ENCODE peak calls at places on chromosome 2, in five cellular contexts. N is H1, V is WTC11, J is GM12878, L is K562. E is an unnamed sample.

GRCh38 chr2:206482123-206482522 is 38.8 kb downstream of the ADAM23 start:
- DNase-seq in V (no peak), J (no peak), N (no peak), L (peak), E (no peak)

GRCh38 chr2:176638167-176639015 is 369.1 kb downstream of the MTX2 start:
- DNase-seq in V (peak), L (peak), N (no peak), J (no peak), E (no peak)

GRCh38 chr2:39780825-39781600 is 2.0 kb upstream of the THUMPD2 start:
- DNase-seq in L (peak), V (no peak), J (no peak), N (no peak), E (no peak)

GRCh38 chr2:237496428-237496827 is 9.4 kb downstream of the MLPH start:
- DNase-seq in V (no peak), N (no peak), L (no peak), J (no peak), E (no peak)

GRCh38 chr2:219204425-219205164 is 2.0 kb upstream of the ZFAND2B start:
- DNase-seq in V (no peak), J (no peak), N (no peak), L (no peak), E (no peak)

GRCh38 chr2:20187331-20187730 is 37.6 kb downstream of the SDC1 start:
- DNase-seq in J (no peak), V (no peak), N (no peak), L (no peak), E (no peak)

GRCh38 chr2:183807870-183808269 is 683.6 kb downstream of the NUP35 start:
- DNase-seq in J (no peak), N (no peak), V (no peak), L (no peak), E (no peak)

GRCh38 chr2:203871371-203871983 is 3.9 kb downstream of the CTLA4 start:
- DNase-seq in L (no peak), V (no peak), J (peak), N (no peak), E (no peak)

GRCh38 chr2:138615257-138615656 is 113.7 kb downstream of the SPOPL start:
- DNase-seq in V (no peak), N (no peak), L (no peak), J (no peak), E (no peak)

GRCh38 chr2:96122391-96122790 is 6.0 kb upstream of the ADRA2B start:
- DNase-seq in L (no peak), J (no peak), N (no peak), V (no peak), E (no peak)

GRCh38 chr2:9266711-9267110 is 60.1 kb downstream of the ASAP2 start:
- DNase-seq in J (no peak), V (no peak), N (no peak), L (no peak), E (no peak)

GRCh38 chr2:237429761-237430160 is 15.8 kb upstream of the COL6A3 start:
- DNase-seq in N (no peak), L (no peak), V (no peak), J (no peak), E (no peak)

GRCh38 chr2:144372484-144373195 is 147.3 kb downstream of the ZEB2 start:
- DNase-seq in N (no peak), J (no peak), L (peak), V (no peak), E (no peak)

GRCh38 chr2:43251171-43251731 is 24.8 kb upstream of the ZFP36L2 start:
- DNase-seq in V (no peak), L (no peak), J (no peak), N (no peak), E (no peak)

GRCh38 chr2:941811-942360 is 8.8 kb upstream of the SNTG2 start:
- DNase-seq in N (no peak), L (no peak), V (no peak), J (no peak), E (no peak)

GRCh38 chr2:39913648-39914456 is 134.8 kb upstream of the THUMPD2 start:
- DNase-seq in L (peak), N (peak), J (peak), V (no peak), E (peak)

GRCh38 chr2:72915076-72915906 is 2.0 kb upstream of the EMX1 start:
- DNase-seq in J (no peak), N (no peak), V (no peak), L (no peak), E (no peak)

GRCh38 chr2:196233033-196233807 is 61.8 kb upstream of the STK17B start:
- DNase-seq in V (no peak), N (no peak), L (no peak), J (no peak), E (peak)

GRCh38 chr2:229231469-229231868 is 39.6 kb downstream of the PID1 start:
- DNase-seq in J (no peak), V (no peak), L (no peak), N (no peak), E (no peak)

GRCh38 chr2:218282173-218282991 is 9.9 kb downstream of the TMBIM1 start:
- DNase-seq in V (no peak), J (no peak), N (no peak), L (no peak), E (no peak)

GRCh38 chr2:240468300-240469238 is 33.1 kb downstream of the GPC1 start:
- DNase-seq in N (no peak), V (peak), L (no peak), J (no peak), E (no peak)

GRCh38 chr2:157508676-157509075 is 64.8 kb upstream of the CYTIP start:
- DNase-seq in N (no peak), L (no peak), V (no peak), J (no peak), E (no peak)

GRCh38 chr2:67918471-67918870 is 144.3 kb downstream of the C1D start:
- DNase-seq in N (no peak), L (no peak), J (no peak), V (no peak), E (no peak)

GRCh38 chr2:159891917-159892691 is 94.1 kb upstream of the CD302 start:
- DNase-seq in J (no peak), V (no peak), L (no peak), N (no peak), E (peak)

GRCh38 chr2:120820885-120821279 is 85.2 kb downstream of the GLI2 start:
- DNase-seq in J (no peak), N (no peak), L (no peak), V (no peak), E (no peak)

DNA sequence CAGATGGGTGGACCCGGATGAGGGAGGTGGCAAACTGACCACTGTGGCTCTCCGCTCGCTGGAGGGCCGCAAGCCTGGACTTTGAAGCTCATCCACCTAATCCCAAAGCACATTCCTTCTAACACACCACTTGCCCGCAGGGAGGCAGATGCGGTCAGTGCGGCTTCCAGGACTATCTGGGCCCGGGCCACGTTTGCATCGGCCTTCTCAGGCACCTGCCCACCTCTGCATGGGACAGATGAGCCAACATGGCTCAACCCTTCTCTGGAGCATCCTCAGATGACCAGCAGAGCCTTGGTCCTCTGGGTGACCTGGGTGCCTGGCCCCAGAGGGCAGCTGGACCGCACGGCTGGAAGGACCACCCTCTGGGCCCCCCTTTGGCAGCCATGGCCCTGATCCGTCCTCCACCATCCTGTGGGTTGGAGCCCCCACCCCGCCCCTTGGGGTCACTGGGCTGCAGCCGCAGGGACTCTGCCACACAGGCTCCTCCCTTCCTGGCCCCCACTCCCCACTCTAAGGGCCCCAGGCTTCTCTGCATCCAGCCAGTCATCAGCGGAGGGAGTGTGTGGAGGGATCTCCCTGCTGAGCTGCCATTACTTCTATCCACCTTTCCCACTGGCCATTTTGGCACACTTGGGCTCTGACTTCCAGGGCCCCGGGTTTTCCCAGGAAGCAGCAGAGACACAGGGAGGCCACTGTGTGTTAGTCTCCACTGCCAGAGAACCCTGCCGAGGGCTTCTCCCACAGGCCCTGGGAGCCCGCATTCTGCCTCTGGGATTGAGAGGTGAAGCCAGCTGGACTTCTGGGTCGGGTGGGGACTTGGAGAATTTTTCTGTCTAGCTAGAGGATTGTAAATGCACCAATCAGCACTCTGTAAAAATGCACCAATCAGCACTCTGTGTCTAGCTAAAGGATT is 12.3 kb downstream of the HDAC4 start:
- DNase-seq in J (no peak), N (no peak), V (no peak), L (no peak), E (no peak)
- TF ChIP-seq ATF3 in J (no peak), N (no peak), V (no peak), L (no peak), E (no peak)

GRCh38 chr2:18950598-18950933 is 361.2 kb upstream of the NT5C1B start:
- DNase-seq in J (no peak), N (no peak), V (no peak), L (no peak), E (no peak)

DNA sequence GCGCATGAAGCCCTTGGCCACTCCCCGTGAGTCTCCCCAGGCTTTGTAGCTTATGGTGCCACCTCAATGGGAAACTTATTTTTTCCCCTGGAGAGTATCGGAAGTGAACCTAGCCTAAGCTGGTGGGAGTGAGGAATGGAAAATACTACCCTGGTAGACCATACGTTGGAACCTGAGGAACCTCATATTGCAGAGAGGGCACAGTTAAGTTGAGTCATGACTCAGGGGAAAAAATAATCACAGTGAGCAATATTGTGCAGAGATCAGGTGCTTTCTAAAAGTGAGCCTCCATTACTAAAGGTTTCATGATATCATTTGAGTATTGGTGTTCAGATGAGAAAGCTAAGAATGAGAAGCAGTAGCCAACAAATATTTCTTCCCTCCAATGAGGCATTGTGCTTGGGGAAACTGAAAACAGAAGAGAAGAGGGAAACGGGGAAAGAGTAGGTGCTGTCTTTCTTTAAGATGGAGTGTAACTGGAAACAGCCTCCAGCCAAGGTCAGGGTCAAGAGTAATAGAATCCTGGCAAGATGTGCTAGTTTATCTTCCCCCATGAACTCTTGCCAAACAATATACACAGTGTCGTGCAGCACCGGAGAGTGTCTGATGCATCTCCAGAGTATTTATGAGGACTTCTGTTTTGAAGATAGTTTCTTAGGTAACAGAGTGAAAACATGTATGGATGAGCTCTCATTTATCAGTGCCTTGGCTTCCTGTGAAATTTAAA is 360.7 kb upstream of the NT5C1B start:
- DNase-seq in J (no peak), L (no peak), N (no peak), V (no peak), E (no peak)
- TF ChIP-seq ATF3 in J (no peak), L (no peak), N (no peak), V (no peak), E (no peak)

GRCh38 chr2:86633094-86633740 is 9.6 kb upstream of the RNF103 start:
- DNase-seq in L (no peak), V (no peak), N (no peak), J (no peak), E (no peak)

GRCh38 chr2:86628091-86628522 is 4.4 kb upstream of the RNF103 start:
- DNase-seq in L (no peak), J (peak), N (no peak), V (no peak), E (no peak)

GRCh38 chr2:86632672-86633071 is 9.0 kb upstream of the RNF103 start:
- DNase-seq in V (no peak), N (no peak), J (no peak), L (no peak), E (no peak)

GRCh38 chr2:86634352-86634751 is 10.7 kb upstream of the RNF103 start:
- DNase-seq in V (no peak), L (no peak), N (no peak), J (no peak), E (no peak)

GRCh38 chr2:86631846-86632485 is 8.3 kb upstream of the RNF103 start:
- DNase-seq in N (no peak), V (no peak), L (no peak), J (no peak), E (no peak)
- TF ChIP-seq ATF3 in N (no peak), V (no peak), L (no peak), J (no peak), E (no peak)

GRCh38 chr2:55871637-55872036 is 51.9 kb downstream of the EFEMP1 start:
- DNase-seq in J (no peak), L (no peak), N (no peak), V (no peak), E (no peak)
- TF ChIP-seq ATF3 in J (no peak), L (no peak), N (no peak), V (no peak), E (no peak)

GRCh38 chr2:54402350-54402749 is 53.8 kb upstream of the SPTBN1 start:
- DNase-seq in N (no peak), L (no peak), J (no peak), V (no peak), E (no peak)
- TF ChIP-seq ATF3 in N (no peak), L (no peak), J (no peak), V (no peak), E (no peak)

DNA sequence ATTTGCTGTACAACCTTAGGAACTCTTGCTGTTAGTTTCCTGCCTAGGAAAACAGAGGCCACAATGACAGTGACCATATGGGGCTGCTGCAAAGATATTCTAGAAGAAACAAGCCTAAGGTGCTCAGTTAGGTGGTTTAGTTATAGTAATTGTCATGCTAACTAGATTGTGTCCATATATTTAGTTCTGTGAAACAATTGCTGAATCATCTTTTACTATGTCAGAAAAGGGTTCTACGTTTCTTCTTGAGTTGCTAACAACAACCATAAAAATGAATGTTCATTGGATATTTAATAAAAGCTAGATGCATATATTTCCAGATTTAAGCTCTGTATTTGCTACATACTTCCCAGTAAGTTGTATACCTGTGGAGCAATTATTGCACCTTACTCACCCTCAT is 597.2 kb upstream of the KLHL29 start:
- DNase-seq in J (no peak), V (no peak), N (no peak), L (no peak), E (no peak)
- TF ChIP-seq ATF3 in J (no peak), V (no peak), N (no peak), L (no peak), E (no peak)

GRCh38 chr2:136377423-136378382 is 259.8 kb upstream of the CXCR4 start:
- DNase-seq in J (no peak), V (no peak), L (no peak), N (no peak), E (no peak)

GRCh38 chr2:136375017-136375901 is 257.3 kb upstream of the CXCR4 start:
- DNase-seq in L (no peak), V (no peak), N (no peak), J (no peak), E (no peak)

GRCh38 chr2:136376211-136376610 is 258.3 kb upstream of the CXCR4 start:
- DNase-seq in L (no peak), N (no peak), J (no peak), V (no peak), E (no peak)

GRCh38 chr2:136376798-136377211 is 258.9 kb upstream of the CXCR4 start:
- DNase-seq in J (no peak), V (no peak), L (no peak), N (no peak), E (no peak)

GRCh38 chr2:136373035-136373434 is 255.1 kb upstream of the CXCR4 start:
- DNase-seq in V (no peak), L (no peak), J (no peak), N (no peak), E (no peak)
- TF ChIP-seq ATF3 in V (no peak), L (no peak), J (no peak), N (no peak), E (no peak)

DNA sequence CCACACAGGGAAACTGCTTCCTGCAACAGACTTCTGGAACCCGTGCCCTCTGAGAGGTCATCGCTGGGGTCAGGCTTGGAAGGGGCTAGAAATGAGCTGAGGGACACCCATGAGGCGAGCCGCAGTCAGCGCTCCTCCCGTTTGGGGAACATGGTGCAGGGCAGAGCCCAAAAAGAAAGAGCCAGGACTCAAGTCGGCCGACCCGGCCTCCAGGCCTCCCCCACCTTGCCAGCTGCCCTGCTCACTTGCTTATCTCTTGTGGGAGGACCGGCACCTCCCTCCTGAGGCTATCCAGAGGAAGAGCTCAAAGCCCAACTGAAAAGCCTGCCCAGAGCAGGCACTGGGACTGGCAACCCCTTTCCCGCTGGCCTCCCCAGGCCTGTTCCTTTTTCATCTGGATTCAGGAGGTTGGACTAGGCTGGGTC is 43.6 kb downstream of the SCTR start:
- DNase-seq in V (no peak), L (peak), N (no peak), J (no peak), E (no peak)
- TF ChIP-seq ATF3 in V (no peak), L (no peak), N (no peak), J (no peak), E (no peak)

GRCh38 chr2:161223139-161223732 is 63.0 kb downstream of the TANK start:
- DNase-seq in N (no peak), J (no peak), V (no peak), L (peak), E (peak)
- TF ChIP-seq ATF3 in N (no peak), J (no peak), V (no peak), L (no peak), E (no peak)

E was measured in HCT116.